ENCODE peak calls at places on chromosomes 3 and 15, in five cellular contexts. T, S, L, X and J are unnamed samples.

GRCh38 chr3:109257269-109257668 is 59.0 kb downstream of the DPPA2 start:
- DNase-seq in L (no peak), S (no peak), T (no peak), X (no peak), J (no peak)

GRCh38 chr3:159126261-159127020 is 324.6 kb downstream of the MFSD1 start:
- DNase-seq in S (no peak), T (no peak), L (no peak), X (no peak), J (no peak)

GRCh38 chr3:183227586-183227985 is 25.5 kb upstream of the B3GNT5 start:
- DNase-seq in X (no peak), S (no peak), T (peak), L (no peak), J (no peak)

GRCh38 chr15:48402778-48403177 is 71.5 kb downstream of the DUT start:
- DNase-seq in S (no peak), L (no peak), X (peak), T (no peak), J (no peak)

GRCh38 chr15:75200765-75201608 is 695 bp upstream of the C15orf39 start:
- DNase-seq in L (peak), X (no peak), T (peak), S (no peak), J (no peak)

GRCh38 chr15:48059786-48060185 is 61.0 kb upstream of the SLC24A5 start:
- DNase-seq in X (no peak), L (no peak), T (no peak), S (peak), J (no peak)

GRCh38 chr15:101123222-101123910 is 128.5 kb downstream of the CHSY1 start:
- DNase-seq in X (no peak), L (no peak), T (no peak), S (no peak), J (no peak)

GRCh38 chr3:108099203-108099602 is 8.4 kb upstream of the CD47 start:
- DNase-seq in T (no peak), L (no peak), X (no peak), S (no peak), J (no peak)

GRCh38 chr15:26095710-26096330 is 232.7 kb upstream of the ATP10A start:
- DNase-seq in L (no peak), S (no peak), T (no peak), X (no peak), J (peak)

GRCh38 chr3:71581981-71582611 is 1.4 kb downstream of the FOXP1 start:
- DNase-seq in L (peak), X (peak), T (peak), S (peak), J (peak)

GRCh38 chr15:55758580-55758986 is 15.6 kb upstream of the PRTG start:
- DNase-seq in T (no peak), S (no peak), L (no peak), X (no peak), J (no peak)

GRCh38 chr15:39657714-39658113 is 76.8 kb downstream of the THBS1 start:
- DNase-seq in S (no peak), T (no peak), L (no peak), X (no peak), J (no peak)